ENCODE peak calls at places on chromosome 19, in five cellular contexts. F, E, H, S and Y are unnamed samples.

GRCh38 chr19:30391554-30392551 is 19.7 kb downstream of the ZNF536 start:
- DNase-seq in F (no peak), E (no peak), H (no peak), S (peak), Y (no peak)

GRCh38 chr19:1630811-1631210 is 21.6 kb downstream of the TCF3 start:
- DNase-seq in F (no peak), E (no peak), H (no peak), S (no peak), Y (no peak)

GRCh38 chr19:36605101-36605838 is at the start of gene ZNF382:
- DNase-seq in F (peak), E (peak), H (peak), S (peak), Y (peak)

GRCh38 chr19:18789883-18790565 is 1.1 kb downstream of the COMP start:
- DNase-seq in F (no peak), E (peak), H (no peak), S (no peak), Y (no peak)

GRCh38 chr19:947707-948533 is 22.1 kb downstream of the ARID3A start:
- DNase-seq in F (no peak), E (no peak), H (no peak), S (no peak), Y (peak)

GRCh38 chr19:1081301-1082164 is 13.6 kb downstream of the POLR2E start:
- DNase-seq in F (no peak), E (no peak), H (no peak), S (no peak), Y (no peak)

GRCh38 chr19:52823676-52824075 is 2.2 kb upstream of the ZNF28 start:
- DNase-seq in F (no peak), E (no peak), H (no peak), S (no peak), Y (no peak)

GRCh38 chr19:10861118-10861651 is 10.2 kb upstream of the CARM1 start:
- DNase-seq in F (peak), E (peak), H (no peak), S (no peak), Y (no peak)

GRCh38 chr19:30283556-30283955 is 88.6 kb upstream of the ZNF536 start:
- DNase-seq in F (no peak), E (no peak), H (no peak), S (no peak), Y (no peak)

GRCh38 chr19:52140077-52140710 is 456 bp upstream of the ZNF616 start:
- DNase-seq in F (no peak), E (no peak), H (no peak), S (no peak), Y (no peak)

GRCh38 chr19:12757544-12758274 is 6.1 kb downstream of the BEST2 start:
- DNase-seq in F (peak), E (peak), H (peak), S (peak), Y (no peak)

GRCh38 chr19:39372047-39372802 is 18.7 kb downstream of the PAF1 start:
- DNase-seq in F (no peak), E (no peak), H (no peak), S (peak), Y (no peak)

GRCh38 chr19:46635920-46636761 is at the start of gene GNG8:
- DNase-seq in F (no peak), E (no peak), H (no peak), S (no peak), Y (no peak)

GRCh38 chr19:6740589-6741348 is 1.3 kb downstream of the TRIP10 start:
- DNase-seq in F (no peak), E (peak), H (peak), S (no peak), Y (no peak)

GRCh38 chr19:4660993-4661392 is 9.1 kb downstream of the MYDGF start:
- DNase-seq in F (no peak), E (no peak), H (no peak), S (no peak), Y (no peak)

GRCh38 chr19:5142725-5143097 is 173.8 kb downstream of the KDM4B start:
- DNase-seq in F (no peak), E (no peak), H (no peak), S (no peak), Y (no peak)

GRCh38 chr19:19460761-19461265 is 54.5 kb downstream of the TSSK6 start:
- DNase-seq in F (peak), E (peak), H (peak), S (no peak), Y (no peak)

GRCh38 chr19:49744946-49745381 is 18.1 kb downstream of the TSKS start:
- DNase-seq in F (no peak), E (no peak), H (no peak), S (no peak), Y (no peak)

GRCh38 chr19:33168528-33168927 is 25.6 kb upstream of the LRP3 start:
- DNase-seq in F (no peak), E (no peak), H (no peak), S (no peak), Y (no peak)

GRCh38 chr19:43028866-43029265 is 2.6 kb upstream of the PSG11 start:
- DNase-seq in F (no peak), E (no peak), H (no peak), S (no peak), Y (no peak)

GRCh38 chr19:38839816-38840582 is 8.4 kb upstream of the ECH1 start:
- DNase-seq in F (no peak), E (no peak), H (no peak), S (no peak), Y (no peak)

GRCh38 chr19:18264428-18264827 is 9.8 kb downstream of the IQCN start:
- DNase-seq in F (no peak), E (no peak), H (no peak), S (no peak), Y (no peak)

GRCh38 chr19:29858000-29858596 is 46.3 kb downstream of the CCNE1 start:
- DNase-seq in F (no peak), E (no peak), H (peak), S (no peak), Y (no peak)

GRCh38 chr19:20078696-20079095 is 896 bp downstream of the ZNF90 start:
- DNase-seq in F (no peak), E (peak), H (no peak), S (peak), Y (no peak)

GRCh38 chr19:13234518-13234917 is 84.3 kb downstream of the IER2 start:
- DNase-seq in F (peak), E (peak), H (peak), S (no peak), Y (peak)

GRCh38 chr19:4538601-4538954 is 1.3 kb downstream of the LRG1 start:
- DNase-seq in F (no peak), E (no peak), H (no peak), S (no peak), Y (no peak)

GRCh38 chr19:31352296-31352781 is 3.1 kb upstream of the TSHZ3 start:
- DNase-seq in F (no peak), E (no peak), H (no peak), S (no peak), Y (no peak)

GRCh38 chr19:43541920-43542650 is 9.1 kb downstream of the ZNF575 start:
- DNase-seq in F (no peak), E (no peak), H (no peak), S (no peak), Y (no peak)

GRCh38 chr19:31113250-31113685 is 236.0 kb downstream of the TSHZ3 start:
- DNase-seq in F (no peak), E (no peak), H (no peak), S (peak), Y (no peak)

GRCh38 chr19:16429066-16429758 is 42.6 kb downstream of the EPS15L1 start:
- DNase-seq in F (no peak), E (no peak), H (no peak), S (no peak), Y (no peak)

GRCh38 chr19:38722947-38723605 is 21.2 kb downstream of the CAPN12 start:
- DNase-seq in F (no peak), E (no peak), H (no peak), S (no peak), Y (no peak)